ENCODE peak calls at places on chromosomes 7 and 10, in four cellular contexts. Z is RWPE1, S is GM23338, B is PC-9. O is an unnamed sample.

GRCh38 chr10:20302033-20302432 is 485.8 kb downstream of the PLXDC2 start:
- DNase-seq in B (no peak), Z (no peak), S (no peak), O (no peak)

GRCh38 chr7:100603697-100604077 is 1.5 kb downstream of the PCOLCE start:
- DNase-seq in Z (peak), B (no peak), S (peak), O (no peak)

GRCh38 chr10:116752563-116752962 is 10.2 kb upstream of the HSPA12A start:
- DNase-seq in S (no peak), Z (no peak), B (no peak), O (no peak)

GRCh38 chr10:100873081-100873824 is 39.5 kb upstream of the SLF2 start:
- DNase-seq in Z (no peak), B (no peak), S (no peak), O (no peak)

GRCh38 chr7:135793841-135794240 is 45.2 kb upstream of the FAM180A start:
- DNase-seq in B (no peak), Z (no peak), S (no peak), O (no peak)

GRCh38 chr10:44647877-44648542 is 263.1 kb upstream of the CXCL12 start:
- DNase-seq in Z (no peak), S (no peak), B (no peak), O (peak)

GRCh38 chr10:20768849-20769248 is 128.3 kb downstream of the NEBL start:
- DNase-seq in Z (peak), B (no peak), S (peak), O (no peak)

GRCh38 chr7:1475991-1476390 is 16.7 kb upstream of the MICALL2 start:
- DNase-seq in B (no peak), Z (no peak), S (no peak), O (no peak)

GRCh38 chr10:22674215-22674930 is 40.0 kb downstream of the PIP4K2A start:
- DNase-seq in Z (no peak), B (no peak), S (no peak), O (no peak)

GRCh38 chr10:50540069-50540825 is 83.5 kb downstream of the SGMS1 start:
- DNase-seq in S (no peak), Z (no peak), B (no peak), O (no peak)

GRCh38 chr10:131135716-131136115 is 175.8 kb downstream of the TCERG1L start:
- DNase-seq in S (no peak), Z (no peak), B (no peak), O (no peak)

GRCh38 chr10:91590142-91590903 is 42.5 kb downstream of the PPP1R3C start:
- DNase-seq in B (peak), Z (peak), S (no peak), O (peak)

GRCh38 chr7:29488203-29488970 is 75.2 kb upstream of the PRR15 start:
- DNase-seq in S (no peak), B (no peak), Z (no peak), O (no peak)

DNA sequence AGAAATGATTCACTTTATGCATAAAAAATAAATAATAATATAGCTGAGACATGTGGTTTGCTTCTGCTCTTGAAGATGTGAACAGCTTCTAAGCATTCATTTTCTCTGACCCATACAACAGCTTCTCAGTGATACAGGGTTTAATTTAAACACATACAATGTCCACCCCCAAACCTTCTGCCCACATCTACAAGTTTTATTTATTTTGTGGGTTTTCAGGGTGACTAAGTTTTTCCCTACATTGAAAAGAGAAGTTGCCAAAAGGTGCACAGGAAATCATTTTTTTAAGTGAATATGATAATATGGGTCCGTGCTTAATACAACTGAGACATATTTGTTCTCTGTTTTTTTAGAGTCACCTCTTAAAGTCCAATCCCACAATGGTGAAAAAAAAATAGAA is 17.2 kb downstream of the INHBA start:
- DNase-seq in Z (no peak), S (no peak), B (no peak), O (no peak)
- H3K27ac ChIP-seq in Z (no peak), S (no peak), B (no peak), O (no peak)

GRCh38 chr7:153193144-153193595 is 433.6 kb downstream of the ACTR3B start:
- DNase-seq in B (peak), S (peak), Z (no peak), O (peak)
- H3K27ac ChIP-seq in B (no peak), S (no peak), Z (no peak), O (no peak)

DNA sequence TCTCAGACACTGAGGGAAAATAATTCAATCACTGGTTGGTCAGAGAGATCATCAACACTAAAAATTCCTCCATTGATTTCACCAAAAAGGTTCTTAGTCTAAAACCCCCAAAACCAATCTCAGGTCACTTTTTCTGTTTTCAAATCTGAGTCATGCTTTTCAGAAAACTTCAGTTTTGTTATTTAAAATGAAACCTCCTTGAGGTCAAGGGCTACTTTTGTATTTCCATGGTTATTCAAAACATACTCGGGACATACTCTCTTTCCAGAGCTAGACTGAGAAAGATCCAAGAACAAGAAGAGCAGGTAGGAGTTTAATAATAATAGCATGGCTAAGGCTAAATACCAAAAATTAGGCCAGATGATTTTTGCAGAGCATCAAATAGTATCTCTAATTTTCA is 152.8 kb downstream of the SDHAF3 start:
- DNase-seq in Z (no peak), B (no peak), S (no peak), O (no peak)
- H3K27ac ChIP-seq in Z (no peak), B (no peak), S (no peak), O (no peak)

DNA sequence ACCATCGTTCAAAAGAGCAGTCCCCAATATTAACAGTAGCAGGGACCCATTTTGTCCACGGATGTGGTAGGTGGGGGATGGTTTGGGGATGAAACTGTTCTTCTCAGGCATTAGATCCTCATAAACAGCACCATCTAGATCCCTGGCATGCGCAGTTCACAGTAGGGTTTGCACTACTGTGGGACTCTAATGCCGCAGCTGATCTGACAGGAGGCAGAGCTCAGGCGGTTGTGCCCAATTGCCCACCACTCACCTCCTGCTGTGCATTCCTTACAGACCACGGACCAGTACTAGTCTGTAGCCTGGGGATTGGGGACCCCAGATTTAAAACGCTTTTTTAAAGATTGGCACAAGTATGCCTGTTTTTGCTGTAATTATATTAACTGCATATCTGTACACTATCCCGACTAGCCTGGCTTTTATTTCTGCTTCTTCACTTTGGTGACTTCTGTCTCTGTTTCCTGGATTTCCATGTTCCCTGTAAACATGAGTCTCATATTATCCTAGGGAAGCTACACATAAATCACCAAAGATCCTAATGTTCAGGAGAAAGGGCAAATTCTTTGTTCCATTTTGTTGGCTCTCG is 163.3 kb upstream of the AKR1E2 start:
- DNase-seq in S (no peak), Z (no peak), B (peak), O (no peak)
- H3K27ac ChIP-seq in S (no peak), Z (peak), B (peak), O (no peak)

GRCh38 chr7:74294191-74294998 is 5.2 kb downstream of the CLIP2 start:
- DNase-seq in B (no peak), S (peak), Z (no peak), O (no peak)
- H3K27ac ChIP-seq in B (no peak), S (peak), Z (peak), O (no peak)

GRCh38 chr10:71255817-71256660 is 43.7 kb downstream of the UNC5B start:
- DNase-seq in S (no peak), B (peak), Z (peak), O (no peak)

GRCh38 chr10:71256661-71257030 is 44.3 kb downstream of the UNC5B start:
- DNase-seq in B (no peak), Z (no peak), S (no peak), O (no peak)

GRCh38 chr10:71254834-71255539 is 42.6 kb downstream of the UNC5B start:
- DNase-seq in S (no peak), B (no peak), Z (no peak), O (no peak)

GRCh38 chr10:71253981-71254818 is 41.8 kb downstream of the UNC5B start:
- DNase-seq in Z (no peak), S (no peak), B (no peak), O (no peak)

DNA sequence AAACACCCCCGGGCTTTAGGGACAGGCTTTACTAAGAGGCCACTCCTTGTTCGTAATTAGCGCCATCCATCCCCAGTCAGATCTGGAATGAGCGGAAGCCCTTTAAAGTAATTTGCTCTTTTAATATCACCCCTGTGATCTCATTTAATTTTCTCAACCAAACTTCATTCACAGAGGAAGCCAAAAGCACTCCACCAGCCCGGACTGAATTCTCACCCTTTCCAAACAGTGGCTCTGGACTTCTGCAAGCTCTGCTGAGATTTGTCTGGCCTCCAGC is 43.1 kb downstream of the UNC5B start:
- DNase-seq in S (no peak), B (no peak), Z (no peak), O (no peak)
- H3K27ac ChIP-seq in S (no peak), B (peak), Z (peak), O (no peak)

DNA sequence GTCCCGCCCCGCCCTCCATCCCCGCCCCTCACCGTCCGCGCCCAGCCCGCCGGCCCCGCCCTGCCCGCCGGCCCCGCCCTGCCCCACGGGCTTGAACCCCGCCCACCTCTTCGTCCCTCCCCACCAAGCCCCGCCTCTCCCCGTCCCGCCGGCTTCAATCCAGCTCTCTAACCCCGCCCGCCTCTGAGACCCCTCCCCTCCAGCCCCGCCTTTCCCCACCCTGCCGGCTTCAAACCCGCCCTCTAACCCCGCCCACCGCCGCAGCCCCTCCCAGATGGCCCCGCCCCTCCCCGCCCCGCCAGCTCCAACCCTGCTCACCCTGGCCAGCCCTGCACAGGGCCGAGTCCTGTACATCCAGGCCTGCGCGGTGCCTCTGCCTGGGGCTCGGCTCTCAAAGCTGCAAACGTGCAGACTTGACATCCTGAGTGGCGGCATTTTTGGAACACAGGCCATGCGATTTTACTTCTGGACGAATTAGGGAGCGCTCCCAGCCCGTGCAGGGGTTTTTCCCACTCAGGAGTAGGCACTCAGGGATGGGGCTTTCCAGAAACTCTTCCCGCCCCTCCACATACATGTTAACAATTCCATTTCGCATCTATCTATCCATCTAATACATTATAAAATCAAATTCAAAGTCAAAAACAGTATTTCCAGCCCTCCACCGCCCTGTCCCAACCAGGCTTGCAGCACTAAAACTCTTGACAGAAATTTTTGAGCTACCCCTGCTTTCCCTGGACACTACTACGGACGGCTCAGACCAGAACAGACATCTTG is 475 bp upstream of the NMT2 start:
- DNase-seq in Z (peak), S (peak), B (peak), O (peak)
- H3K27ac ChIP-seq in Z (peak), S (no peak), B (no peak), O (peak)

DNA sequence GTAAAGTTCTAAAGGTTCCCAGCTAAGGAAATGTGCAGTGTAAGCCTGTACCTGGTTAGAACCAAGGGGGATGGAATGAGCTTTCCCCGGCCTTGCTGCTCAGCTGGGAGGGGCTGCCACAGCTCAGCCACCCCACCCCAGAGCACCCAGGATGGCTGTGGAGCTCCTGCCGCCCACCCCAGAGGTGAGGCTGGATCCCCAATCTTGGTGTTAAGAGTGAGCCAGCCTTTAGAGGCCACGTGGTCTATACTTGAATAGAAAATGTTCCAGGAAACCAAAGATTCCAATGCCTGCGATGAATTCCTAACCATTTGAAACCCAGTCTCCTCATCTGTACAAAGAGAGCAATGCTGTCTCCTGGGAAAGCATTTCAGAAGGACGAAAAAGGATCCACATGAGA is 16.5 kb downstream of the DIP2C start:
- DNase-seq in B (no peak), Z (no peak), S (no peak), O (no peak)
- H3K27ac ChIP-seq in B (no peak), Z (no peak), S (no peak), O (no peak)

GRCh38 chr10:124523301-124523871 is 61.8 kb downstream of the LHPP start:
- DNase-seq in B (no peak), Z (no peak), S (no peak), O (no peak)
- H3K27ac ChIP-seq in B (no peak), Z (peak), S (peak), O (peak)